ENCODE peak calls at places on chromosome 21, in seven cellular contexts. L is nucleus accumbens; Q is NAMALWA; S is activated T-helper 1 cell treated with anti-CD3 and anti-CD28 coated beads, Interleukin-12 subunit alpha, Interleukin-12 subunit beta, Interleukin-2, Interleukin-4 antibody, amounts not matched to agents 30 ng/mL and 10 ng/mL and 1 ng/mL, durations not matched to agents 14 hours and 24 hours and 36 hours; R is H4; O is IMR-90; F is renal cortical epithelial cell. E is an unnamed sample.

GRCh38 chr21:15159382-15160020 is 94.7 kb upstream of the NRIP1 start:
- DNase-seq in L (no peak), O (no peak), Q (no peak), F (peak), S (no peak), R (no peak), E (no peak)

GRCh38 chr21:43922949-43923348 is 57.9 kb downstream of the AGPAT3 start:
- DNase-seq in S (no peak), L (no peak), R (no peak), Q (no peak), O (no peak), F (no peak), E (no peak)

GRCh38 chr21:14706712-14707111 is 160.6 kb upstream of the SAMSN1 start:
- DNase-seq in O (no peak), Q (no peak), L (no peak), S (no peak), F (peak), R (no peak), E (no peak)

GRCh38 chr21:44958471-44959191 is 18.8 kb downstream of the SLX9 start:
- DNase-seq in S (no peak), R (no peak), Q (no peak), L (no peak), O (peak), F (peak), E (no peak)

GRCh38 chr21:44450402-44450801 is 4.9 kb upstream of the LRRC3 start:
- DNase-seq in L (no peak), S (no peak), F (no peak), R (no peak), O (no peak), Q (no peak), E (no peak)

GRCh38 chr21:31198575-31198974 is 145.5 kb downstream of the TIAM1 start:
- DNase-seq in S (no peak), R (peak), Q (peak), F (peak), L (no peak), O (peak), E (no peak)

GRCh38 chr21:34790341-34790740 is 121.5 kb downstream of the CLIC6 start:
- DNase-seq in F (no peak), R (no peak), O (no peak), S (no peak), Q (no peak), L (no peak), E (no peak)

GRCh38 chr21:43734830-43735229 is 15.9 kb downstream of the PDXK start:
- DNase-seq in S (no peak), R (no peak), L (no peak), Q (no peak), F (peak), O (peak), E (no peak)

GRCh38 chr21:35853321-35853922 is 206.9 kb downstream of the SETD4 start:
- DNase-seq in S (no peak), O (peak), L (no peak), F (no peak), Q (no peak), R (no peak), E (no peak)

GRCh38 chr21:19268634-19269138 is 865.1 kb upstream of the TMPRSS15 start:
- DNase-seq in O (no peak), S (no peak), R (no peak), F (peak), Q (no peak), L (no peak), E (no peak)

GRCh38 chr21:32382108-32382601 is 10.7 kb downstream of the URB1 start:
- DNase-seq in O (peak), R (no peak), F (peak), Q (no peak), L (no peak), S (no peak), E (no peak)

GRCh38 chr21:16211339-16212303 is 481.8 kb downstream of the USP25 start:
- DNase-seq in O (peak), Q (peak), R (no peak), L (no peak), F (peak), S (no peak), E (no peak)

E was measured in activated CD4-positive, alpha-beta memory T cell treated with anti-CD3 and anti-CD28 coated beads, Interleukin-2, amount 10 ng/mL, durations not matched to agents 7 days and 5 days.